ENCODE peak calls at places on chromosomes 5 and 9, in ten cellular contexts. One of them, this sample, is unnamed.

GRCh38 chr5:34626751-34627150 is 29.4 kb upstream of the RAI14 start:
- DNase-seq in GM23338: no peak
- DNase-seq in pancreas: no peak
- DNase-seq in CD8-positive, alpha-beta T cell: no peak
- DNase-seq in PC-9: no peak
- DNase-seq in GM13976: no peak
- DNase-seq in nephron progenitor cell: no peak
- DNase-seq in MM.1S: no peak
- DNase-seq in upper lobe of right lung: no peak
- DNase-seq in cardiac fibroblast: no peak
- DNase-seq in this sample: no peak

GRCh38 chr5:135442387-135443256 is 4.5 kb downstream of the DCANP1 start:
- DNase-seq in GM23338: no peak
- DNase-seq in PC-9: no peak
- DNase-seq in GM13976: no peak
- DNase-seq in nephron progenitor cell: no peak
- DNase-seq in MM.1S: no peak
- DNase-seq in pancreas: no peak
- DNase-seq in upper lobe of right lung: peak
- DNase-seq in CD8-positive, alpha-beta T cell: peak
- DNase-seq in cardiac fibroblast: no peak
- DNase-seq in this sample: no peak

GRCh38 chr9:4143951-4144717 is 155.7 kb downstream of the GLIS3 start:
- DNase-seq in nephron progenitor cell: peak
- DNase-seq in upper lobe of right lung: no peak
- DNase-seq in PC-9: no peak
- DNase-seq in cardiac fibroblast: no peak
- DNase-seq in MM.1S: no peak
- DNase-seq in GM13976: no peak
- DNase-seq in GM23338: peak
- DNase-seq in CD8-positive, alpha-beta T cell: no peak
- DNase-seq in pancreas: no peak
- DNase-seq in this sample: peak

GRCh38 chr5:14594378-14595074 is 12.9 kb downstream of the OTULINL start:
- DNase-seq in GM13976: no peak
- DNase-seq in PC-9: no peak
- DNase-seq in cardiac fibroblast: no peak
- DNase-seq in upper lobe of right lung: no peak
- DNase-seq in MM.1S: no peak
- DNase-seq in CD8-positive, alpha-beta T cell: peak
- DNase-seq in nephron progenitor cell: no peak
- DNase-seq in GM23338: no peak
- DNase-seq in pancreas: no peak
- DNase-seq in this sample: no peak

GRCh38 chr9:120874861-120875565 is 2.0 kb downstream of the PHF19 start:
- DNase-seq in nephron progenitor cell: no peak
- DNase-seq in upper lobe of right lung: no peak
- DNase-seq in PC-9: no peak
- DNase-seq in cardiac fibroblast: no peak
- DNase-seq in GM13976: no peak
- DNase-seq in MM.1S: no peak
- DNase-seq in CD8-positive, alpha-beta T cell: no peak
- DNase-seq in GM23338: no peak
- DNase-seq in pancreas: no peak
- DNase-seq in this sample: no peak

GRCh38 chr5:134569758-134570364 is 44.4 kb downstream of the JADE2 start:
- DNase-seq in CD8-positive, alpha-beta T cell: no peak
- DNase-seq in upper lobe of right lung: no peak
- DNase-seq in cardiac fibroblast: no peak
- DNase-seq in nephron progenitor cell: no peak
- DNase-seq in PC-9: no peak
- DNase-seq in MM.1S: no peak
- DNase-seq in pancreas: no peak
- DNase-seq in GM23338: no peak
- DNase-seq in GM13976: no peak
- DNase-seq in this sample: no peak

GRCh38 chr9:112125961-112126388 is 49.1 kb downstream of the SUSD1 start:
- DNase-seq in PC-9: no peak
- DNase-seq in GM23338: no peak
- DNase-seq in upper lobe of right lung: no peak
- DNase-seq in cardiac fibroblast: no peak
- DNase-seq in pancreas: no peak
- DNase-seq in nephron progenitor cell: no peak
- DNase-seq in GM13976: no peak
- DNase-seq in MM.1S: no peak
- DNase-seq in CD8-positive, alpha-beta T cell: no peak
- DNase-seq in this sample: no peak

GRCh38 chr5:94751456-94751855 is 133.0 kb downstream of the SLF1 start:
- DNase-seq in pancreas: no peak
- DNase-seq in nephron progenitor cell: no peak
- DNase-seq in upper lobe of right lung: no peak
- DNase-seq in GM23338: peak
- DNase-seq in CD8-positive, alpha-beta T cell: no peak
- DNase-seq in PC-9: no peak
- DNase-seq in MM.1S: no peak
- DNase-seq in cardiac fibroblast: no peak
- DNase-seq in GM13976: no peak
- DNase-seq in this sample: no peak

GRCh38 chr5:159427180-159428012 is 97.1 kb upstream of the IL12B start:
- DNase-seq in PC-9: no peak
- DNase-seq in pancreas: no peak
- DNase-seq in GM13976: no peak
- DNase-seq in CD8-positive, alpha-beta T cell: no peak
- DNase-seq in nephron progenitor cell: no peak
- DNase-seq in upper lobe of right lung: no peak
- DNase-seq in cardiac fibroblast: no peak
- DNase-seq in GM23338: no peak
- DNase-seq in MM.1S: no peak
- DNase-seq in this sample: no peak

GRCh38 chr9:133910855-133911514 is 81.1 kb downstream of the VAV2 start:
- DNase-seq in upper lobe of right lung: no peak
- DNase-seq in nephron progenitor cell: no peak
- DNase-seq in MM.1S: no peak
- DNase-seq in GM23338: no peak
- DNase-seq in CD8-positive, alpha-beta T cell: no peak
- DNase-seq in GM13976: no peak
- DNase-seq in pancreas: no peak
- DNase-seq in PC-9: no peak
- DNase-seq in cardiac fibroblast: no peak
- DNase-seq in this sample: no peak

GRCh38 chr5:141522301-141522700 is 33.4 kb downstream of the PCDHGC5 start:
- DNase-seq in GM13976: no peak
- DNase-seq in CD8-positive, alpha-beta T cell: no peak
- DNase-seq in nephron progenitor cell: no peak
- DNase-seq in GM23338: no peak
- DNase-seq in PC-9: no peak
- DNase-seq in MM.1S: no peak
- DNase-seq in upper lobe of right lung: no peak
- DNase-seq in pancreas: no peak
- DNase-seq in cardiac fibroblast: no peak
- DNase-seq in this sample: no peak

GRCh38 chr5:157464518-157465171 is 4.6 kb downstream of the NIPAL4 start:
- DNase-seq in CD8-positive, alpha-beta T cell: peak
- DNase-seq in pancreas: no peak
- DNase-seq in upper lobe of right lung: no peak
- DNase-seq in GM23338: peak
- DNase-seq in PC-9: peak
- DNase-seq in nephron progenitor cell: no peak
- DNase-seq in MM.1S: no peak
- DNase-seq in cardiac fibroblast: peak
- DNase-seq in GM13976: peak
- DNase-seq in this sample: peak

DNA sequence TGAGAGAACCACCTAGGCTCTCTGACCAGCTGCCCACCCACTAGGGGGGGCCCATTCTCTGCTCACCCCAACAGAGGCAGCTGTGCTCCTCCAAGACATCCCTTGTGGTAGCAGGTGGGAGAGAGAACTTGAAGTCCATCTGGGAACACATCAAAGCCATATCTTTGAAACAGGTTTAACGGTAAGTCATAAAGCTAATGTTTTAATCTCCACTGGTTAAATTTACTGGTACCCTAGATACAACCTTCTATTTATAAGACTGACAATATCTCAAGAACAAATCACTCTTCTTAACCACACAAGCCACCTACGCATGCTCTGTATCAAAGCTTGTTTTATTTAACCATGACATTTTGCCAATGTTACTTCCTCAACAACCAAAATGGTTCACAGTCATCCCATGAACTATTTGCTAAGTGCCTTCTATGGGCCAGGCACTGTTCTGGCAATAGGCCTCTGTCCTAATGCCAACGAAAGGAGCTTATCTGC is 20.4 kb downstream of the AUH start:
- DNase-seq in CD8-positive, alpha-beta T cell: no peak
- DNase-seq in nephron progenitor cell: no peak
- DNase-seq in PC-9: no peak
- DNase-seq in cardiac fibroblast: no peak
- DNase-seq in GM23338: no peak
- DNase-seq in pancreas: no peak
- DNase-seq in MM.1S: no peak
- DNase-seq in upper lobe of right lung: no peak
- DNase-seq in GM13976: no peak
- DNase-seq in this sample: no peak
- TF ChIP-seq CTCF in CD8-positive, alpha-beta T cell: no peak
- TF ChIP-seq CTCF in nephron progenitor cell: no peak
- TF ChIP-seq CTCF in PC-9: no peak
- TF ChIP-seq CTCF in cardiac fibroblast: no peak
- TF ChIP-seq CTCF in GM23338: peak
- TF ChIP-seq CTCF in pancreas: no peak
- TF ChIP-seq CTCF in MM.1S: peak
- TF ChIP-seq CTCF in upper lobe of right lung: no peak
- TF ChIP-seq CTCF in GM13976: no peak
- TF ChIP-seq CTCF in this sample: no peak

GRCh38 chr5:89850516-89850865 is 559.1 kb downstream of the CETN3 start:
- DNase-seq in PC-9: no peak
- DNase-seq in CD8-positive, alpha-beta T cell: no peak
- DNase-seq in upper lobe of right lung: no peak
- DNase-seq in nephron progenitor cell: no peak
- DNase-seq in MM.1S: no peak
- DNase-seq in pancreas: no peak
- DNase-seq in cardiac fibroblast: no peak
- DNase-seq in GM23338: no peak
- DNase-seq in GM13976: no peak
- DNase-seq in this sample: no peak

GRCh38 chr5:89849819-89850515 is 559.6 kb downstream of the CETN3 start:
- DNase-seq in nephron progenitor cell: no peak
- DNase-seq in pancreas: no peak
- DNase-seq in CD8-positive, alpha-beta T cell: no peak
- DNase-seq in PC-9: no peak
- DNase-seq in GM13976: no peak
- DNase-seq in cardiac fibroblast: peak
- DNase-seq in MM.1S: no peak
- DNase-seq in upper lobe of right lung: no peak
- DNase-seq in GM23338: peak
- DNase-seq in this sample: no peak

GRCh38 chr5:89847743-89848142 is 561.8 kb downstream of the CETN3 start:
- DNase-seq in GM23338: no peak
- DNase-seq in cardiac fibroblast: no peak
- DNase-seq in GM13976: no peak
- DNase-seq in PC-9: no peak
- DNase-seq in MM.1S: no peak
- DNase-seq in upper lobe of right lung: no peak
- DNase-seq in nephron progenitor cell: no peak
- DNase-seq in pancreas: no peak
- DNase-seq in CD8-positive, alpha-beta T cell: no peak
- DNase-seq in this sample: no peak

DNA sequence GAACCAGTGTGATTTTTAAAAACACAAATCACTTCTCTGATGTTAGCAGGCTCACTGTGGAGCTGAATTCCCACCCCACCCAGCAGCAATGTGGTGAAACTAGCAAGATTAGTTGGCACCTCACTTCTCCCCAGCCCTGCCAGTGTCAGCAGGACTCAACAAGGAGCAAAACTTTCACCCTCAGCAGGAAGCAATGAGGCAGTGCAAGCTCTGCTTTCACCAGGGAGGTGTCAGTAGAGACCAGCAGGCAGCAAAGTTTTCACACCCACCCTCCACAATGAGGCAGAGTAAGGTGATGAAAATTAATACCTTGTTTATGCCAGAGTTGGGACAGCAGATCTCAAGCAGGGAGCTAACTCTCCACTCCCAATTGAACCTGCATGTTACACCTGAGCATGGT is 565.0 kb downstream of the CETN3 start:
- DNase-seq in nephron progenitor cell: no peak
- DNase-seq in upper lobe of right lung: no peak
- DNase-seq in cardiac fibroblast: peak
- DNase-seq in MM.1S: no peak
- DNase-seq in GM13976: no peak
- DNase-seq in CD8-positive, alpha-beta T cell: no peak
- DNase-seq in pancreas: no peak
- DNase-seq in GM23338: peak
- DNase-seq in PC-9: no peak
- DNase-seq in this sample: no peak
- TF ChIP-seq CTCF in nephron progenitor cell: no peak
- TF ChIP-seq CTCF in upper lobe of right lung: no peak
- TF ChIP-seq CTCF in cardiac fibroblast: no peak
- TF ChIP-seq CTCF in MM.1S: no peak
- TF ChIP-seq CTCF in GM13976: no peak
- TF ChIP-seq CTCF in CD8-positive, alpha-beta T cell: no peak
- TF ChIP-seq CTCF in pancreas: no peak
- TF ChIP-seq CTCF in GM23338: peak
- TF ChIP-seq CTCF in PC-9: no peak
- TF ChIP-seq CTCF in this sample: no peak

GRCh38 chr5:108820983-108821382 is 73.3 kb downstream of the FER start:
- DNase-seq in CD8-positive, alpha-beta T cell: no peak
- DNase-seq in nephron progenitor cell: no peak
- DNase-seq in pancreas: no peak
- DNase-seq in cardiac fibroblast: no peak
- DNase-seq in GM13976: no peak
- DNase-seq in GM23338: no peak
- DNase-seq in upper lobe of right lung: no peak
- DNase-seq in PC-9: no peak
- DNase-seq in MM.1S: peak
- DNase-seq in this sample: no peak
- TF ChIP-seq CTCF in CD8-positive, alpha-beta T cell: no peak
- TF ChIP-seq CTCF in nephron progenitor cell: no peak
- TF ChIP-seq CTCF in pancreas: no peak
- TF ChIP-seq CTCF in cardiac fibroblast: no peak
- TF ChIP-seq CTCF in GM13976: no peak
- TF ChIP-seq CTCF in GM23338: no peak
- TF ChIP-seq CTCF in upper lobe of right lung: no peak
- TF ChIP-seq CTCF in PC-9: no peak
- TF ChIP-seq CTCF in MM.1S: no peak
- TF ChIP-seq CTCF in this sample: no peak

DNA sequence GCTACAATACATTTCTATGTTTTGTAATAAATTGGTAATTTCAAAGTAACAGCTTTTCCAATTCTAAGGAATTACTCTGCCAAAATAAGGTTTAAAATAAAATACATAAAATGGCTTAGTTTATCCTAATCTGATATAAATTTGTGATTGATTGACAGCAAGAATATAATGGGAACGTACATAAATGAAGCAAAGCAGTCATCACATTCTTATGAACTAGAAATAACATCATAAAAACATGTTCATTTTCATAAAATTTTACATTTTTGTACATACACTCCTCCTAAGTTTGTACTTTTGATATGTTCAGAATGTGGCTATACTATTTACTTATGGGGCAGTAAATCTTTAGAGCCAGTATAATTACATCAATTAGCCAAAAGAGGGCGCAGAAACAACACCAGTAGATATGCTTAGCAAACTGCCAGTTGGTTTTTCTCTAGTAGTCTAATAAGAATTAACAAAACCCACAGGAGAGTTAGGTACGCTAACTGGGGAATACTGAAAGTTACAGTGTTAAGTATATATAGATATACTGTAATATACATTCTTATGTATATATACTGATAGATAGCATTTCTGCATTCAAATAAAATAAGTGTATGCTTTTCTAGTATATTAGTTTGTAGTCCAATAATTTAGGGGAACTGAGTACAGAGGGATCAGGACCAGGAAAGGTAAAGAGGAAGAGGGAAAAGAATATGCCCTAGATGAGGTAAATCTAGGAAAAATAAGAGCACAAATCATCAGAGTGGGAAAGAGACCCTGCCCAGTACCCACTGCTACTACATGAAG is 76.8 kb downstream of the ZDHHC21 start:
- DNase-seq in MM.1S: peak
- DNase-seq in GM13976: no peak
- DNase-seq in GM23338: peak
- DNase-seq in upper lobe of right lung: no peak
- DNase-seq in CD8-positive, alpha-beta T cell: no peak
- DNase-seq in pancreas: no peak
- DNase-seq in cardiac fibroblast: peak
- DNase-seq in PC-9: no peak
- DNase-seq in nephron progenitor cell: no peak
- DNase-seq in this sample: peak
- TF ChIP-seq CTCF in MM.1S: peak
- TF ChIP-seq CTCF in GM13976: peak
- TF ChIP-seq CTCF in GM23338: peak
- TF ChIP-seq CTCF in upper lobe of right lung: peak
- TF ChIP-seq CTCF in CD8-positive, alpha-beta T cell: peak
- TF ChIP-seq CTCF in pancreas: peak
- TF ChIP-seq CTCF in cardiac fibroblast: peak
- TF ChIP-seq CTCF in PC-9: peak
- TF ChIP-seq CTCF in nephron progenitor cell: peak
- TF ChIP-seq CTCF in this sample: peak